ENCODE peak calls at places on chromosomes 7 and 10, in ten cellular contexts. L, R, I, B, Z, V, C, U, J and M are unnamed samples.

GRCh38 chr7:372939-373791 is 83.2 kb downstream of the FOXL3 start:
- DNase-seq in L (peak), R (peak), I (no peak), B (peak), Z (no peak), V (peak), C (no peak), U (no peak), J (peak), M (no peak)

GRCh38 chr7:138359891-138360582 is 100.0 kb upstream of the TRIM24 start:
- DNase-seq in L (no peak), R (no peak), I (no peak), B (no peak), Z (no peak), V (no peak), C (no peak), U (no peak), J (no peak), M (no peak)

GRCh38 chr10:62348029-62348428 is 26.1 kb upstream of the ZNF365 start:
- DNase-seq in L (no peak), R (no peak), I (no peak), B (no peak), Z (no peak), V (no peak), C (no peak), U (no peak), J (no peak), M (no peak)

GRCh38 chr10:4676566-4676965 is 149.4 kb upstream of the AKR1E2 start:
- DNase-seq in L (no peak), R (no peak), I (no peak), B (no peak), Z (no peak), V (no peak), C (no peak), U (no peak), J (no peak), M (no peak)

GRCh38 chr10:116947838-116948529 is 57.0 kb downstream of the SHTN1 start:
- DNase-seq in L (no peak), R (no peak), I (peak), B (no peak), Z (peak), V (no peak), C (peak), U (peak), J (no peak), M (no peak)

GRCh38 chr7:23893942-23894890 is 184.2 kb downstream of the STK31 start:
- DNase-seq in L (no peak), R (no peak), I (no peak), B (no peak), Z (no peak), V (no peak), C (peak), U (no peak), J (no peak), M (no peak)

GRCh38 chr10:9951481-9952257 is 1066.0 kb upstream of the CELF2 start:
- DNase-seq in L (no peak), R (no peak), I (no peak), B (no peak), Z (peak), V (no peak), C (peak), U (no peak), J (no peak), M (no peak)

GRCh38 chr7:17075601-17076000 is 193.8 kb upstream of the AGR3 start:
- DNase-seq in L (no peak), R (no peak), I (no peak), B (no peak), Z (no peak), V (no peak), C (no peak), U (no peak), J (no peak), M (no peak)

GRCh38 chr10:96691761-96692160 is 28.6 kb downstream of the PIK3AP1 start:
- DNase-seq in L (no peak), R (no peak), I (no peak), B (no peak), Z (no peak), V (no peak), C (no peak), U (no peak), J (no peak), M (no peak)

GRCh38 chr10:12180221-12180974 is 15.3 kb downstream of the NUDT5 start:
- DNase-seq in L (peak), R (no peak), I (no peak), B (no peak), Z (no peak), V (no peak), C (no peak), U (no peak), J (no peak), M (no peak)

GRCh38 chr7:43479543-43479942 is 103.4 kb upstream of the STK17A start:
- DNase-seq in L (no peak), R (no peak), I (no peak), B (no peak), Z (no peak), V (no peak), C (no peak), U (no peak), J (no peak), M (no peak)

GRCh38 chr10:12333382-12334185 is 15.8 kb upstream of the CAMK1D start:
- DNase-seq in L (no peak), R (peak), I (peak), B (peak), Z (peak), V (peak), C (peak), U (peak), J (no peak), M (peak)

GRCh38 chr7:23410446-23411183 is 59.7 kb downstream of the IGF2BP3 start:
- DNase-seq in L (no peak), R (no peak), I (no peak), B (no peak), Z (no peak), V (no peak), C (no peak), U (no peak), J (no peak), M (no peak)

GRCh38 chr7:108170251-108170650 is 40.1 kb upstream of the LAMB4 start:
- DNase-seq in L (no peak), R (no peak), I (no peak), B (no peak), Z (no peak), V (no peak), C (no peak), U (no peak), J (no peak), M (no peak)

GRCh38 chr7:130987092-130987491 is 253.1 kb upstream of the KLF14 start:
- DNase-seq in L (no peak), R (no peak), I (no peak), B (no peak), Z (no peak), V (no peak), C (no peak), U (peak), J (no peak), M (no peak)

GRCh38 chr10:101453791-101454718 is 100.1 kb downstream of the BTRC start:
- DNase-seq in L (no peak), R (no peak), I (no peak), B (no peak), Z (peak), V (no peak), C (peak), U (no peak), J (no peak), M (no peak)

GRCh38 chr7:158728911-158729645 is 24.5 kb upstream of the NCAPG2 start:
- DNase-seq in L (no peak), R (no peak), I (no peak), B (peak), Z (no peak), V (no peak), C (no peak), U (no peak), J (no peak), M (no peak)

GRCh38 chr7:27994639-27995038 is 186.0 kb downstream of the JAZF1 start:
- DNase-seq in L (no peak), R (no peak), I (peak), B (peak), Z (peak), V (no peak), C (peak), U (no peak), J (no peak), M (no peak)

GRCh38 chr7:150756858-150757257 is 19.6 kb downstream of the GIMAP5 start:
- DNase-seq in L (no peak), R (no peak), I (no peak), B (no peak), Z (peak), V (no peak), C (no peak), U (no peak), J (peak), M (no peak)

GRCh38 chr10:125411724-125412123 is 251.4 kb upstream of the CTBP2 start:
- DNase-seq in L (no peak), R (no peak), I (peak), B (no peak), Z (peak), V (no peak), C (peak), U (no peak), J (no peak), M (no peak)

GRCh38 chr7:3673524-3673923 is 372.5 kb downstream of the SDK1 start:
- DNase-seq in L (peak), R (no peak), I (no peak), B (peak), Z (peak), V (no peak), C (peak), U (peak), J (peak), M (no peak)

GRCh38 chr7:135692055-135692454 is 29.7 kb downstream of the STMP1 start:
- DNase-seq in L (no peak), R (no peak), I (no peak), B (no peak), Z (no peak), V (no peak), C (no peak), U (no peak), J (no peak), M (no peak)

GRCh38 chr10:3624367-3624766 is 160.6 kb downstream of the KLF6 start:
- DNase-seq in L (no peak), R (no peak), I (peak), B (no peak), Z (peak), V (no peak), C (peak), U (peak), J (no peak), M (no peak)

GRCh38 chr7:76047305-76047810 is 442 bp downstream of the STYXL1 start:
- DNase-seq in L (no peak), R (no peak), I (no peak), B (no peak), Z (peak), V (no peak), C (peak), U (no peak), J (no peak), M (no peak)

GRCh38 chr10:119341236-119342016 is 134.1 kb downstream of the GRK5 start:
- DNase-seq in L (no peak), R (no peak), I (peak), B (no peak), Z (peak), V (peak), C (peak), U (no peak), J (no peak), M (no peak)

GRCh38 chr10:128077155-128077875 is 48.9 kb downstream of the MKI67 start:
- DNase-seq in L (no peak), R (no peak), I (no peak), B (no peak), Z (no peak), V (peak), C (no peak), U (no peak), J (no peak), M (no peak)

GRCh38 chr7:140027866-140028265 is 34.9 kb downstream of the PARP12 start:
- DNase-seq in L (no peak), R (no peak), I (no peak), B (no peak), Z (no peak), V (no peak), C (no peak), U (no peak), J (no peak), M (no peak)

GRCh38 chr7:132077986-132078385 is 498.3 kb downstream of the PLXNA4 start:
- DNase-seq in L (no peak), R (no peak), I (peak), B (no peak), Z (peak), V (no peak), C (peak), U (no peak), J (no peak), M (no peak)

GRCh38 chr10:49668684-49669083 is 10.8 kb upstream of the C10orf53 start:
- DNase-seq in L (no peak), R (no peak), I (no peak), B (no peak), Z (no peak), V (no peak), C (no peak), U (no peak), J (no peak), M (no peak)

DNA sequence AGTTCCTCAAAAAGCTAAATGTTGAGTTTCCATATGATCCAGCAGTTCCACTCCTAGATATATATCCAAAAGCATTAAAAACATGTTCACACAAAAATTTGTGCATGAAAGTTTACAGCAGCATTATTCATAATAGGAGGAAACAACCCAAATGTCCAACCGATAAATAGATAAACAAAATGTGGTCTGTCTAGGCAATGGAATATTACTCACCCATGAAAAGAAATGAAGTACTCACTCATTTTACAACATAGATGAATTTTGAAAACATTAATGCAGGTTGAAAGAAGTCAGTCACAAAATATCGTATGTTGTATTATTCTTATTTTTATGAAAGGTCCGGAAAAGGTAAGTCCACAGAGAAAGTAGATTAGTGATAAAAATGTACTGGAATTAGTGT is 34.0 kb downstream of the BMPR1A start:
- DNase-seq in L (no peak), R (no peak), I (no peak), B (no peak), Z (no peak), V (no peak), C (no peak), U (no peak), J (no peak), M (no peak)
- TF ChIP-seq CTCF in L (no peak), R (no peak), I (no peak), B (no peak), Z (no peak), V (no peak), C (no peak), U (no peak), J (no peak), M (no peak)

GRCh38 chr10:131115801-131116200 is 195.7 kb downstream of the TCERG1L start:
- DNase-seq in L (no peak), R (no peak), I (no peak), B (no peak), Z (no peak), V (no peak), C (no peak), U (no peak), J (no peak), M (no peak)
- TF ChIP-seq CTCF in L (no peak), R (no peak), I (no peak), B (no peak), Z (no peak), V (no peak), C (no peak), U (no peak), J (no peak), M (no peak)

DNA sequence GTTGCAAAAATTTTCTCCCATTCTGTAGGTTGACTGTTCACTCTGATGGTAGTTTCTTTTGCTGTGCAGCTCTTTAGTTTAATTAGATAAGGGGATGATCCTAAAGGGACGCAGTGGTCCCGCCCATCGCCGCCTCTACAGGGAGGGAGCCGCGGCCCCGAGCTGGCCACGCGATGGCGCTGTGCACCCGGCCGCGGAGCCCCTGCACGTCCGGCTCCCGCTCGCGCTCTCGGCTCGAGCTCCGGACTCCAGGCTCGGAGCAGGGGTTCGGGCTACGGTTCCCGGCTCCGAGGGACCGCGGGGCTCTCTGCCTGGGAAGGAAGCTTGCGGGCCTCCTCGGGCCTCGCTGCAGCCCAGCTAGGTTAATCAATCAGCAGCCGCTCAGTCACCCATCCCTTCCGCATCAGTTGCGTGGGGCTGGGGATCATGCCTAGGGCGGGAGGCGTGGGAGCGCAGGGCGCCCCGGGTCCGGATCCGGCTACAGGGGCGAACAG is 97.8 kb downstream of the WDR11 start:
- DNase-seq in L (peak), R (peak), I (peak), B (peak), Z (peak), V (peak), C (peak), U (no peak), J (peak), M (no peak)
- TF ChIP-seq CTCF in L (peak), R (peak), I (peak), B (peak), Z (peak), V (peak), C (peak), U (peak), J (peak), M (no peak)

DNA sequence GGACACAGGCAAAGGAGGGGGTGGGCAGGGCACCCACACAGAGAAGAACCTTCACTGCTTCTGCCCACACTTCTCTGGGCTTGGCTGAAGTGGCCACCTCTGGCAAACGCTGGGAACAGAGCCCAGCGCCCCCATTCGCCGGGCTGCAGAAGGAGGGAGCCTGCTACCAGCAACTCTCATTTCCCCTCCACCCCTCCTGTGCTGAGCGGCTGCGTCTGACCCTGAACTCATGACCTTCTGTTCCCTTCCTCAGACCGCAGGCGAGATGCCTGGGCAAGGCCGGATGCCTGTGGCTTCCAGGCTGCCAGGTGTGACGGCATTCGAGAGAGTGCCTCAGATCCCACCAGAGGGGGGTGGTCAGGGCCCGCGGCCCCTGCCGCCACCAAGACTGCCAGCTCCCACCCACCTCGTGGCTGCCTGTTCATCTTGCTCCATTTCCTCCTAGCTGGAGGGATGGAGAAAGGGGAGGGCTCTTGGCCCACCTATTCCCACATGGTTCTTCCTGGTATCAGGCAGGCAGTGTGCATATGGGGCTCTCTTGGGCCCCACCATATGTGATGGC is 19.8 kb downstream of the DNAJB12 start:
- DNase-seq in L (no peak), R (peak), I (peak), B (peak), Z (peak), V (peak), C (peak), U (peak), J (no peak), M (no peak)
- TF ChIP-seq CTCF in L (no peak), R (no peak), I (no peak), B (no peak), Z (peak), V (peak), C (peak), U (no peak), J (no peak), M (no peak)